ENCODE peak calls at places on chromosomes 12 and 14, in seven cellular contexts. K is RWPE1, U is renal cortical epithelial cell, B is fibroblast of mammary gland, J is heart left ventricle, T is OCI-LY7, Y is GM20000. O is an unnamed sample.

GRCh38 chr12:80849367-80849766 is 88.4 kb downstream of the LIN7A start:
- DNase-seq in K (no peak), U (no peak), B (no peak), J (no peak), T (no peak), Y (no peak), O (no peak)

GRCh38 chr14:68060198-68060597 is 240.6 kb downstream of the RAD51B start:
- DNase-seq in K (no peak), U (no peak), B (no peak), J (no peak), T (no peak), Y (no peak), O (no peak)

GRCh38 chr14:23009939-23010718 is at the start of gene C14orf93:
- DNase-seq in K (peak), U (peak), B (peak), J (peak), T (peak), Y (peak), O (peak)

GRCh38 chr12:63353559-63353958 is 202.6 kb upstream of the AVPR1A start:
- DNase-seq in K (peak), U (peak), B (peak), J (no peak), T (no peak), Y (no peak), O (no peak)

GRCh38 chr14:77008541-77008940 is 20.0 kb downstream of the IRF2BPL start:
- DNase-seq in K (no peak), U (no peak), B (no peak), J (no peak), T (no peak), Y (no peak), O (no peak)

GRCh38 chr14:54784657-54785056 is 118.0 kb downstream of the GCH1 start:
- DNase-seq in K (no peak), U (no peak), B (no peak), J (peak), T (no peak), Y (no peak), O (no peak)

GRCh38 chr14:89572566-89573398 is 155.7 kb upstream of the FOXN3 start:
- DNase-seq in K (no peak), U (no peak), B (no peak), J (no peak), T (no peak), Y (no peak), O (peak)

GRCh38 chr14:95137804-95138167 is 19.5 kb downstream of the DICER1 start:
- DNase-seq in K (no peak), U (peak), B (no peak), J (no peak), T (no peak), Y (no peak), O (no peak)

GRCh38 chr12:127355061-127355820 is 911.7 kb upstream of the TMEM132C start:
- DNase-seq in K (peak), U (no peak), B (peak), J (no peak), T (no peak), Y (no peak), O (peak)

GRCh38 chr12:85804663-85805062 is 31.5 kb downstream of the RASSF9 start:
- DNase-seq in K (peak), U (peak), B (peak), J (no peak), T (no peak), Y (no peak), O (no peak)

GRCh38 chr14:91252901-91253794 is 8.6 kb upstream of the GPR68 start:
- DNase-seq in K (peak), U (no peak), B (no peak), J (peak), T (peak), Y (peak), O (no peak)

GRCh38 chr12:75479963-75480461 is 543 bp upstream of the GLIPR1 start:
- DNase-seq in K (no peak), U (peak), B (peak), J (no peak), T (peak), Y (no peak), O (no peak)

GRCh38 chr12:66013224-66013623 is 117.3 kb downstream of the LLPH start:
- DNase-seq in K (no peak), U (no peak), B (no peak), J (no peak), T (no peak), Y (no peak), O (no peak)

GRCh38 chr14:69317780-69318179 is 57.8 kb downstream of the GALNT16 start:
- DNase-seq in K (no peak), U (no peak), B (peak), J (no peak), T (peak), Y (no peak), O (no peak)

GRCh38 chr12:100578923-100579322 is 5.4 kb downstream of the GAS2L3 start:
- DNase-seq in K (no peak), U (no peak), B (no peak), J (no peak), T (no peak), Y (no peak), O (no peak)

GRCh38 chr12:31874961-31875608 is 84.1 kb upstream of the RESF1 start:
- DNase-seq in K (no peak), U (peak), B (peak), J (peak), T (peak), Y (peak), O (no peak)

GRCh38 chr14:55938249-55938791 is 179.9 kb upstream of the PELI2 start:
- DNase-seq in K (peak), U (peak), B (peak), J (peak), T (no peak), Y (no peak), O (no peak)

GRCh38 chr12:118312578-118312977 is 60.1 kb downstream of the TAOK3 start:
- DNase-seq in K (no peak), U (peak), B (peak), J (no peak), T (no peak), Y (peak), O (no peak)

GRCh38 chr12:96882862-96883261 is 24.2 kb upstream of the NEDD1 start:
- DNase-seq in K (peak), U (no peak), B (peak), J (no peak), T (no peak), Y (no peak), O (no peak)